ENCODE peak calls at places on chromosomes 5 and 9, in seven cellular contexts. One of them, this sample, is unnamed.

GRCh38 chr9:121735065-121735791 is 83.8 kb downstream of the DAB2IP start:
- DNase-seq in fibroblast of the conjunctiva: peak
- DNase-seq in stimulated activated CD4-positive, alpha-beta T cell treated with anti-CD3 and anti-CD28 coated beads, Interleukin-12 subunit alpha, Interleukin-12 subunit beta, amount 100 ng/mL, for 48 hours: no peak
- DNase-seq in hypothalamus: no peak
- DNase-seq in heart right ventricle: no peak
- DNase-seq in OCI-M1: peak
- DNase-seq in pancreas: no peak
- DNase-seq in this sample: no peak

GRCh38 chr9:1005043-1005667 is 28.7 kb downstream of the DMRT3 start:
- DNase-seq in fibroblast of the conjunctiva: peak
- DNase-seq in stimulated activated CD4-positive, alpha-beta T cell treated with anti-CD3 and anti-CD28 coated beads, Interleukin-12 subunit alpha, Interleukin-12 subunit beta, amount 100 ng/mL, for 48 hours: no peak
- DNase-seq in hypothalamus: no peak
- DNase-seq in heart right ventricle: no peak
- DNase-seq in OCI-M1: peak
- DNase-seq in pancreas: no peak
- DNase-seq in this sample: no peak

GRCh38 chr9:106376689-106377088 is 486.3 kb upstream of the ZNF462 start:
- DNase-seq in fibroblast of the conjunctiva: no peak
- DNase-seq in stimulated activated CD4-positive, alpha-beta T cell treated with anti-CD3 and anti-CD28 coated beads, Interleukin-12 subunit alpha, Interleukin-12 subunit beta, amount 100 ng/mL, for 48 hours: no peak
- DNase-seq in hypothalamus: no peak
- DNase-seq in heart right ventricle: no peak
- DNase-seq in OCI-M1: peak
- DNase-seq in pancreas: no peak
- DNase-seq in this sample: no peak

GRCh38 chr5:33725846-33726245 is 165.9 kb downstream of the ADAMTS12 start:
- DNase-seq in fibroblast of the conjunctiva: no peak
- DNase-seq in stimulated activated CD4-positive, alpha-beta T cell treated with anti-CD3 and anti-CD28 coated beads, Interleukin-12 subunit alpha, Interleukin-12 subunit beta, amount 100 ng/mL, for 48 hours: no peak
- DNase-seq in hypothalamus: no peak
- DNase-seq in heart right ventricle: no peak
- DNase-seq in OCI-M1: no peak
- DNase-seq in pancreas: no peak
- DNase-seq in this sample: no peak

GRCh38 chr9:98129451-98129881 is 10.4 kb upstream of the TRIM14 start:
- DNase-seq in fibroblast of the conjunctiva: no peak
- DNase-seq in stimulated activated CD4-positive, alpha-beta T cell treated with anti-CD3 and anti-CD28 coated beads, Interleukin-12 subunit alpha, Interleukin-12 subunit beta, amount 100 ng/mL, for 48 hours: no peak
- DNase-seq in hypothalamus: no peak
- DNase-seq in heart right ventricle: no peak
- DNase-seq in OCI-M1: peak
- DNase-seq in pancreas: no peak
- DNase-seq in this sample: no peak

GRCh38 chr5:169091396-169091980 is 209.5 kb downstream of the SLIT3 start:
- DNase-seq in fibroblast of the conjunctiva: no peak
- DNase-seq in stimulated activated CD4-positive, alpha-beta T cell treated with anti-CD3 and anti-CD28 coated beads, Interleukin-12 subunit alpha, Interleukin-12 subunit beta, amount 100 ng/mL, for 48 hours: no peak
- DNase-seq in hypothalamus: no peak
- DNase-seq in heart right ventricle: no peak
- DNase-seq in OCI-M1: peak
- DNase-seq in pancreas: no peak
- DNase-seq in this sample: no peak

GRCh38 chr9:77486968-77487367 is 161.2 kb downstream of the GNA14 start:
- DNase-seq in fibroblast of the conjunctiva: no peak
- DNase-seq in stimulated activated CD4-positive, alpha-beta T cell treated with anti-CD3 and anti-CD28 coated beads, Interleukin-12 subunit alpha, Interleukin-12 subunit beta, amount 100 ng/mL, for 48 hours: no peak
- DNase-seq in hypothalamus: no peak
- DNase-seq in heart right ventricle: no peak
- DNase-seq in OCI-M1: no peak
- DNase-seq in pancreas: no peak
- DNase-seq in this sample: no peak

GRCh38 chr5:167356374-167356773 is 935.1 kb upstream of the WWC1 start:
- DNase-seq in fibroblast of the conjunctiva: no peak
- DNase-seq in stimulated activated CD4-positive, alpha-beta T cell treated with anti-CD3 and anti-CD28 coated beads, Interleukin-12 subunit alpha, Interleukin-12 subunit beta, amount 100 ng/mL, for 48 hours: no peak
- DNase-seq in hypothalamus: no peak
- DNase-seq in heart right ventricle: no peak
- DNase-seq in OCI-M1: no peak
- DNase-seq in pancreas: no peak
- DNase-seq in this sample: no peak

GRCh38 chr5:155285673-155286072 is 272.1 kb downstream of the KIF4B start:
- DNase-seq in fibroblast of the conjunctiva: no peak
- DNase-seq in stimulated activated CD4-positive, alpha-beta T cell treated with anti-CD3 and anti-CD28 coated beads, Interleukin-12 subunit alpha, Interleukin-12 subunit beta, amount 100 ng/mL, for 48 hours: no peak
- DNase-seq in hypothalamus: no peak
- DNase-seq in heart right ventricle: no peak
- DNase-seq in OCI-M1: no peak
- DNase-seq in pancreas: no peak
- DNase-seq in this sample: no peak

GRCh38 chr5:113132579-113132978 is 156.0 kb downstream of the DCP2 start:
- DNase-seq in fibroblast of the conjunctiva: no peak
- DNase-seq in stimulated activated CD4-positive, alpha-beta T cell treated with anti-CD3 and anti-CD28 coated beads, Interleukin-12 subunit alpha, Interleukin-12 subunit beta, amount 100 ng/mL, for 48 hours: no peak
- DNase-seq in hypothalamus: no peak
- DNase-seq in heart right ventricle: no peak
- DNase-seq in OCI-M1: no peak
- DNase-seq in pancreas: no peak
- DNase-seq in this sample: no peak

GRCh38 chr5:123530728-123531127 is 18.8 kb downstream of the CSNK1G3 start:
- DNase-seq in fibroblast of the conjunctiva: no peak
- DNase-seq in stimulated activated CD4-positive, alpha-beta T cell treated with anti-CD3 and anti-CD28 coated beads, Interleukin-12 subunit alpha, Interleukin-12 subunit beta, amount 100 ng/mL, for 48 hours: no peak
- DNase-seq in hypothalamus: no peak
- DNase-seq in heart right ventricle: no peak
- DNase-seq in OCI-M1: no peak
- DNase-seq in pancreas: no peak
- DNase-seq in this sample: no peak

GRCh38 chr9:35827486-35827885 is 1.0 kb downstream of the FAM221B start:
- DNase-seq in fibroblast of the conjunctiva: no peak
- DNase-seq in stimulated activated CD4-positive, alpha-beta T cell treated with anti-CD3 and anti-CD28 coated beads, Interleukin-12 subunit alpha, Interleukin-12 subunit beta, amount 100 ng/mL, for 48 hours: no peak
- DNase-seq in hypothalamus: no peak
- DNase-seq in heart right ventricle: no peak
- DNase-seq in OCI-M1: no peak
- DNase-seq in pancreas: no peak
- DNase-seq in this sample: peak

GRCh38 chr5:68682400-68683152 is 411.2 kb upstream of the SLC30A5 start:
- DNase-seq in fibroblast of the conjunctiva: no peak
- DNase-seq in stimulated activated CD4-positive, alpha-beta T cell treated with anti-CD3 and anti-CD28 coated beads, Interleukin-12 subunit alpha, Interleukin-12 subunit beta, amount 100 ng/mL, for 48 hours: no peak
- DNase-seq in hypothalamus: no peak
- DNase-seq in heart right ventricle: no peak
- DNase-seq in OCI-M1: no peak
- DNase-seq in pancreas: no peak
- DNase-seq in this sample: no peak

GRCh38 chr9:21395778-21396717 is 10.8 kb upstream of the IFNA2 start:
- DNase-seq in fibroblast of the conjunctiva: no peak
- DNase-seq in stimulated activated CD4-positive, alpha-beta T cell treated with anti-CD3 and anti-CD28 coated beads, Interleukin-12 subunit alpha, Interleukin-12 subunit beta, amount 100 ng/mL, for 48 hours: peak
- DNase-seq in hypothalamus: no peak
- DNase-seq in heart right ventricle: peak
- DNase-seq in OCI-M1: peak
- DNase-seq in pancreas: peak
- DNase-seq in this sample: peak

GRCh38 chr9:111271481-111272080 is 58.4 kb downstream of the OR2K2 start:
- DNase-seq in fibroblast of the conjunctiva: no peak
- DNase-seq in stimulated activated CD4-positive, alpha-beta T cell treated with anti-CD3 and anti-CD28 coated beads, Interleukin-12 subunit alpha, Interleukin-12 subunit beta, amount 100 ng/mL, for 48 hours: no peak
- DNase-seq in hypothalamus: no peak
- DNase-seq in heart right ventricle: no peak
- DNase-seq in OCI-M1: no peak
- DNase-seq in pancreas: no peak
- DNase-seq in this sample: no peak

GRCh38 chr5:6159864-6160199 is 218.5 kb downstream of the MED10 start:
- DNase-seq in fibroblast of the conjunctiva: no peak
- DNase-seq in stimulated activated CD4-positive, alpha-beta T cell treated with anti-CD3 and anti-CD28 coated beads, Interleukin-12 subunit alpha, Interleukin-12 subunit beta, amount 100 ng/mL, for 48 hours: no peak
- DNase-seq in hypothalamus: no peak
- DNase-seq in heart right ventricle: no peak
- DNase-seq in OCI-M1: no peak
- DNase-seq in pancreas: no peak
- DNase-seq in this sample: no peak

GRCh38 chr5:172175263-172175719 is 12.7 kb downstream of the STK10 start:
- DNase-seq in fibroblast of the conjunctiva: no peak
- DNase-seq in stimulated activated CD4-positive, alpha-beta T cell treated with anti-CD3 and anti-CD28 coated beads, Interleukin-12 subunit alpha, Interleukin-12 subunit beta, amount 100 ng/mL, for 48 hours: peak
- DNase-seq in hypothalamus: no peak
- DNase-seq in heart right ventricle: peak
- DNase-seq in OCI-M1: peak
- DNase-seq in pancreas: no peak
- DNase-seq in this sample: no peak

GRCh38 chr5:136311999-136312398 is 53.3 kb downstream of the TRPC7 start:
- DNase-seq in fibroblast of the conjunctiva: no peak
- DNase-seq in stimulated activated CD4-positive, alpha-beta T cell treated with anti-CD3 and anti-CD28 coated beads, Interleukin-12 subunit alpha, Interleukin-12 subunit beta, amount 100 ng/mL, for 48 hours: no peak
- DNase-seq in hypothalamus: no peak
- DNase-seq in heart right ventricle: no peak
- DNase-seq in OCI-M1: peak
- DNase-seq in pancreas: no peak
- DNase-seq in this sample: no peak

GRCh38 chr9:684950-685340 is 156.6 kb upstream of the DMRT1 start:
- DNase-seq in fibroblast of the conjunctiva: peak
- DNase-seq in stimulated activated CD4-positive, alpha-beta T cell treated with anti-CD3 and anti-CD28 coated beads, Interleukin-12 subunit alpha, Interleukin-12 subunit beta, amount 100 ng/mL, for 48 hours: no peak
- DNase-seq in hypothalamus: no peak
- DNase-seq in heart right ventricle: no peak
- DNase-seq in OCI-M1: no peak
- DNase-seq in pancreas: no peak
- DNase-seq in this sample: peak

GRCh38 chr5:142323480-142324376 is 1.1 kb downstream of the SPRY4 start:
- DNase-seq in fibroblast of the conjunctiva: no peak
- DNase-seq in stimulated activated CD4-positive, alpha-beta T cell treated with anti-CD3 and anti-CD28 coated beads, Interleukin-12 subunit alpha, Interleukin-12 subunit beta, amount 100 ng/mL, for 48 hours: no peak
- DNase-seq in hypothalamus: no peak
- DNase-seq in heart right ventricle: peak
- DNase-seq in OCI-M1: peak
- DNase-seq in pancreas: no peak
- DNase-seq in this sample: no peak

GRCh38 chr5:932628-933250 is 40.1 kb downstream of the TRIP13 start:
- DNase-seq in fibroblast of the conjunctiva: no peak
- DNase-seq in stimulated activated CD4-positive, alpha-beta T cell treated with anti-CD3 and anti-CD28 coated beads, Interleukin-12 subunit alpha, Interleukin-12 subunit beta, amount 100 ng/mL, for 48 hours: no peak
- DNase-seq in hypothalamus: no peak
- DNase-seq in heart right ventricle: no peak
- DNase-seq in OCI-M1: no peak
- DNase-seq in pancreas: no peak
- DNase-seq in this sample: no peak

GRCh38 chr5:2263763-2264162 is 381.0 kb upstream of the IRX4 start:
- DNase-seq in fibroblast of the conjunctiva: no peak
- DNase-seq in stimulated activated CD4-positive, alpha-beta T cell treated with anti-CD3 and anti-CD28 coated beads, Interleukin-12 subunit alpha, Interleukin-12 subunit beta, amount 100 ng/mL, for 48 hours: no peak
- DNase-seq in hypothalamus: no peak
- DNase-seq in heart right ventricle: no peak
- DNase-seq in OCI-M1: no peak
- DNase-seq in pancreas: no peak
- DNase-seq in this sample: no peak

GRCh38 chr9:93380410-93381060 is 71.0 kb upstream of the FAM120A start:
- DNase-seq in fibroblast of the conjunctiva: no peak
- DNase-seq in stimulated activated CD4-positive, alpha-beta T cell treated with anti-CD3 and anti-CD28 coated beads, Interleukin-12 subunit alpha, Interleukin-12 subunit beta, amount 100 ng/mL, for 48 hours: no peak
- DNase-seq in hypothalamus: no peak
- DNase-seq in heart right ventricle: no peak
- DNase-seq in OCI-M1: no peak
- DNase-seq in pancreas: no peak
- DNase-seq in this sample: no peak

GRCh38 chr9:69963728-69964127 is 79.9 kb upstream of the MAMDC2 start:
- DNase-seq in fibroblast of the conjunctiva: no peak
- DNase-seq in stimulated activated CD4-positive, alpha-beta T cell treated with anti-CD3 and anti-CD28 coated beads, Interleukin-12 subunit alpha, Interleukin-12 subunit beta, amount 100 ng/mL, for 48 hours: no peak
- DNase-seq in hypothalamus: no peak
- DNase-seq in heart right ventricle: no peak
- DNase-seq in OCI-M1: peak
- DNase-seq in pancreas: no peak
- DNase-seq in this sample: no peak

GRCh38 chr5:154771383-154771901 is 16.3 kb downstream of the LARP1 start:
- DNase-seq in fibroblast of the conjunctiva: peak
- DNase-seq in stimulated activated CD4-positive, alpha-beta T cell treated with anti-CD3 and anti-CD28 coated beads, Interleukin-12 subunit alpha, Interleukin-12 subunit beta, amount 100 ng/mL, for 48 hours: no peak
- DNase-seq in hypothalamus: no peak
- DNase-seq in heart right ventricle: peak
- DNase-seq in OCI-M1: no peak
- DNase-seq in pancreas: no peak
- DNase-seq in this sample: peak

GRCh38 chr9:88433583-88434240 is 45.5 kb downstream of the SPIN1 start:
- DNase-seq in fibroblast of the conjunctiva: peak
- DNase-seq in stimulated activated CD4-positive, alpha-beta T cell treated with anti-CD3 and anti-CD28 coated beads, Interleukin-12 subunit alpha, Interleukin-12 subunit beta, amount 100 ng/mL, for 48 hours: no peak
- DNase-seq in hypothalamus: no peak
- DNase-seq in heart right ventricle: no peak
- DNase-seq in OCI-M1: peak
- DNase-seq in pancreas: no peak
- DNase-seq in this sample: no peak

This sample was measured in amniotic stem cell.